ENCODE peak calls at places on chromosome 21, in six cellular contexts. One of them, this sample, is unnamed.

GRCh38 chr21:31518580-31518979 is 140.9 kb upstream of the SOD1 start:
- DNase-seq in cardiac fibroblast: no peak
- DNase-seq in ascending aorta: no peak
- DNase-seq in CD4-positive, alpha-beta T cell: no peak
- DNase-seq in foreskin fibroblast: no peak
- DNase-seq in GM06990: no peak
- DNase-seq in this sample: no peak

GRCh38 chr21:21740207-21740606 is 742.0 kb downstream of the NCAM2 start:
- DNase-seq in cardiac fibroblast: no peak
- DNase-seq in ascending aorta: no peak
- DNase-seq in CD4-positive, alpha-beta T cell: no peak
- DNase-seq in foreskin fibroblast: no peak
- DNase-seq in GM06990: no peak
- DNase-seq in this sample: no peak

GRCh38 chr21:43284238-43284637 is 115.4 kb downstream of the CRYAA start:
- DNase-seq in cardiac fibroblast: no peak
- DNase-seq in ascending aorta: no peak
- DNase-seq in CD4-positive, alpha-beta T cell: no peak
- DNase-seq in foreskin fibroblast: no peak
- DNase-seq in GM06990: no peak
- DNase-seq in this sample: no peak

GRCh38 chr21:44972821-44973220 is 33.0 kb downstream of the SLX9 start:
- DNase-seq in cardiac fibroblast: peak; percentile 26
- DNase-seq in ascending aorta: no peak
- DNase-seq in CD4-positive, alpha-beta T cell: no peak
- DNase-seq in foreskin fibroblast: peak; percentile 28
- DNase-seq in GM06990: no peak
- DNase-seq in this sample: no peak

GRCh38 chr21:42155045-42155855 is 63.7 kb upstream of the ABCG1 start:
- DNase-seq in cardiac fibroblast: no peak
- DNase-seq in ascending aorta: no peak
- DNase-seq in CD4-positive, alpha-beta T cell: no peak
- DNase-seq in foreskin fibroblast: no peak
- DNase-seq in GM06990: no peak
- DNase-seq in this sample: no peak

GRCh38 chr21:42411197-42411869 is 7.6 kb downstream of the UBASH3A start:
- DNase-seq in cardiac fibroblast: no peak
- DNase-seq in ascending aorta: no peak
- DNase-seq in CD4-positive, alpha-beta T cell: no peak
- DNase-seq in foreskin fibroblast: no peak
- DNase-seq in GM06990: no peak
- DNase-seq in this sample: no peak

GRCh38 chr21:31929548-31929947 is 56.7 kb downstream of the HUNK start:
- DNase-seq in cardiac fibroblast: no peak
- DNase-seq in ascending aorta: no peak
- DNase-seq in CD4-positive, alpha-beta T cell: no peak
- DNase-seq in foreskin fibroblast: no peak
- DNase-seq in GM06990: no peak
- DNase-seq in this sample: no peak

GRCh38 chr21:34782666-34783365 is 114.0 kb downstream of the CLIC6 start:
- DNase-seq in cardiac fibroblast: no peak
- DNase-seq in ascending aorta: no peak
- DNase-seq in CD4-positive, alpha-beta T cell: no peak
- DNase-seq in foreskin fibroblast: no peak
- DNase-seq in GM06990: no peak
- DNase-seq in this sample: no peak

GRCh38 chr21:44581158-44581557 is 754 bp upstream of the KRTAP10-5 start:
- DNase-seq in cardiac fibroblast: no peak
- DNase-seq in ascending aorta: no peak
- DNase-seq in CD4-positive, alpha-beta T cell: no peak
- DNase-seq in foreskin fibroblast: no peak
- DNase-seq in GM06990: no peak
- DNase-seq in this sample: no peak

DNA sequence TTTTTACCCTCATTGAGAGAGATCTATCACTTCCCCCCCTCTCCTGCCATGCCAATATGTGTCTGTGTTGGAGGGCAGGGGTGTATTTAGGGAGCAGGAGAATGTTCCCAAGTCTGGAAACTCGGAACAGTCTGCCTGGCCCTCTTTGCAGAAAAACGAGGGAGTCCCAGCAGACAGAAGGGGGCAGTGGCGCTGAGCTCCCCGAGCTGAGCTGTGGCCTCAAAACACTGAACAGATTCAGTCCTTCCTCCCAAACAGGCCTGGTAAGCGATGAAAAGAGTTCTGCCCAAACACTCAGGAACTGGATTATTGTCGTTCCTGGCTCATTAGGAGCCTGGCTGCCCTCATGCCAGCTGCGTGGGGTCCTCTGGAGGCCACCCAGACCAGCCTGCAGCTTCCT is 981 bp downstream of the CLDN14 start:
- DNase-seq in cardiac fibroblast: peak; percentile 43
- DNase-seq in ascending aorta: no peak
- DNase-seq in CD4-positive, alpha-beta T cell: no peak
- DNase-seq in foreskin fibroblast: peak; percentile 21
- DNase-seq in GM06990: no peak
- DNase-seq in this sample: no peak
- TF ChIP-seq CTCF in cardiac fibroblast: peak; percentile 36
- TF ChIP-seq CTCF in ascending aorta: no peak
- TF ChIP-seq CTCF in CD4-positive, alpha-beta T cell: no peak
- TF ChIP-seq CTCF in foreskin fibroblast: peak; percentile 38
- TF ChIP-seq CTCF in GM06990: peak; percentile 46
- TF ChIP-seq CTCF in this sample: no peak

GRCh38 chr21:40841524-40842196 is 5.3 kb downstream of the DSCAM start:
- DNase-seq in cardiac fibroblast: no peak
- DNase-seq in ascending aorta: no peak
- DNase-seq in CD4-positive, alpha-beta T cell: no peak
- DNase-seq in foreskin fibroblast: peak; percentile 3
- DNase-seq in GM06990: no peak
- DNase-seq in this sample: no peak

GRCh38 chr21:40839551-40839950 is 7.4 kb downstream of the DSCAM start:
- DNase-seq in cardiac fibroblast: no peak
- DNase-seq in ascending aorta: no peak
- DNase-seq in CD4-positive, alpha-beta T cell: no peak
- DNase-seq in foreskin fibroblast: no peak
- DNase-seq in GM06990: no peak
- DNase-seq in this sample: no peak

GRCh38 chr21:40840441-40840840 is 6.5 kb downstream of the DSCAM start:
- DNase-seq in cardiac fibroblast: no peak
- DNase-seq in ascending aorta: no peak
- DNase-seq in CD4-positive, alpha-beta T cell: no peak
- DNase-seq in foreskin fibroblast: no peak
- DNase-seq in GM06990: no peak
- DNase-seq in this sample: no peak

GRCh38 chr21:40844935-40845334 is 2.0 kb downstream of the DSCAM start:
- DNase-seq in cardiac fibroblast: no peak
- DNase-seq in ascending aorta: no peak
- DNase-seq in CD4-positive, alpha-beta T cell: no peak
- DNase-seq in foreskin fibroblast: no peak
- DNase-seq in GM06990: no peak
- DNase-seq in this sample: no peak

GRCh38 chr21:40842197-40842552 is 4.8 kb downstream of the DSCAM start:
- DNase-seq in cardiac fibroblast: no peak
- DNase-seq in ascending aorta: no peak
- DNase-seq in CD4-positive, alpha-beta T cell: no peak
- DNase-seq in foreskin fibroblast: no peak
- DNase-seq in GM06990: no peak
- DNase-seq in this sample: no peak
- TF ChIP-seq CTCF in cardiac fibroblast: no peak
- TF ChIP-seq CTCF in ascending aorta: no peak
- TF ChIP-seq CTCF in CD4-positive, alpha-beta T cell: no peak
- TF ChIP-seq CTCF in foreskin fibroblast: no peak
- TF ChIP-seq CTCF in GM06990: no peak
- TF ChIP-seq CTCF in this sample: no peak

DNA sequence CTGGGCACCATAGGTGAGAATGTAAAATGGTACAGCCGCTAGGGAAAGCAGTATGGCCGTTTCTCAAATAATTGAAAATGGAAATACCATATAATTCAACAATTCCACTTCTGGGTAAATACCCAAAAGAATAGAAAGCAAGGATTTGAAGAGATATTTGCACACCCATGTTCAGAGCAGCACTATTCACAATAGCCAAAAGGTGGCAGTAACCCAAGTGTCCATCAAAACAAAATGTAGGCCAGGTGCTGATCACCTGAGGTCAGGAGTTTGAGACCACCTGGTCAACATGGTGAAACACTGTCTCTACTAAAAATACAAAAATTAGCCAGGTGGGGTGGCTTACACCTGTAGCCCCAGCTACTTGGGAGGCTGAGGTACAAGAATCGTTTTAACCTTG is 62.1 kb downstream of the OLIG1 start:
- DNase-seq in cardiac fibroblast: no peak
- DNase-seq in ascending aorta: no peak
- DNase-seq in CD4-positive, alpha-beta T cell: no peak
- DNase-seq in foreskin fibroblast: no peak
- DNase-seq in GM06990: no peak
- DNase-seq in this sample: no peak
- TF ChIP-seq CTCF in cardiac fibroblast: peak; percentile 22
- TF ChIP-seq CTCF in ascending aorta: no peak
- TF ChIP-seq CTCF in CD4-positive, alpha-beta T cell: peak; percentile 45
- TF ChIP-seq CTCF in foreskin fibroblast: no peak
- TF ChIP-seq CTCF in GM06990: peak; percentile 44
- TF ChIP-seq CTCF in this sample: peak; percentile 9

GRCh38 chr21:45972353-45972715 is 9.2 kb upstream of the COL6A1 start:
- DNase-seq in cardiac fibroblast: peak; percentile 41
- DNase-seq in ascending aorta: no peak
- DNase-seq in CD4-positive, alpha-beta T cell: no peak
- DNase-seq in foreskin fibroblast: peak; percentile 58
- DNase-seq in GM06990: no peak
- DNase-seq in this sample: no peak

GRCh38 chr21:45975017-45975595 is 6.5 kb upstream of the COL6A1 start:
- DNase-seq in cardiac fibroblast: peak; percentile 48
- DNase-seq in ascending aorta: no peak
- DNase-seq in CD4-positive, alpha-beta T cell: no peak
- DNase-seq in foreskin fibroblast: peak; percentile 58
- DNase-seq in GM06990: no peak
- DNase-seq in this sample: no peak

GRCh38 chr21:45973475-45974072 is 8.0 kb upstream of the COL6A1 start:
- DNase-seq in cardiac fibroblast: peak; percentile 90
- DNase-seq in ascending aorta: no peak
- DNase-seq in CD4-positive, alpha-beta T cell: peak; percentile 72
- DNase-seq in foreskin fibroblast: peak; percentile 95
- DNase-seq in GM06990: peak; percentile 70
- DNase-seq in this sample: peak; percentile 84

GRCh38 chr21:45972716-45973474 is 8.7 kb upstream of the COL6A1 start:
- DNase-seq in cardiac fibroblast: peak; percentile 93
- DNase-seq in ascending aorta: no peak
- DNase-seq in CD4-positive, alpha-beta T cell: no peak
- DNase-seq in foreskin fibroblast: peak; percentile 97
- DNase-seq in GM06990: no peak
- DNase-seq in this sample: no peak

DNA sequence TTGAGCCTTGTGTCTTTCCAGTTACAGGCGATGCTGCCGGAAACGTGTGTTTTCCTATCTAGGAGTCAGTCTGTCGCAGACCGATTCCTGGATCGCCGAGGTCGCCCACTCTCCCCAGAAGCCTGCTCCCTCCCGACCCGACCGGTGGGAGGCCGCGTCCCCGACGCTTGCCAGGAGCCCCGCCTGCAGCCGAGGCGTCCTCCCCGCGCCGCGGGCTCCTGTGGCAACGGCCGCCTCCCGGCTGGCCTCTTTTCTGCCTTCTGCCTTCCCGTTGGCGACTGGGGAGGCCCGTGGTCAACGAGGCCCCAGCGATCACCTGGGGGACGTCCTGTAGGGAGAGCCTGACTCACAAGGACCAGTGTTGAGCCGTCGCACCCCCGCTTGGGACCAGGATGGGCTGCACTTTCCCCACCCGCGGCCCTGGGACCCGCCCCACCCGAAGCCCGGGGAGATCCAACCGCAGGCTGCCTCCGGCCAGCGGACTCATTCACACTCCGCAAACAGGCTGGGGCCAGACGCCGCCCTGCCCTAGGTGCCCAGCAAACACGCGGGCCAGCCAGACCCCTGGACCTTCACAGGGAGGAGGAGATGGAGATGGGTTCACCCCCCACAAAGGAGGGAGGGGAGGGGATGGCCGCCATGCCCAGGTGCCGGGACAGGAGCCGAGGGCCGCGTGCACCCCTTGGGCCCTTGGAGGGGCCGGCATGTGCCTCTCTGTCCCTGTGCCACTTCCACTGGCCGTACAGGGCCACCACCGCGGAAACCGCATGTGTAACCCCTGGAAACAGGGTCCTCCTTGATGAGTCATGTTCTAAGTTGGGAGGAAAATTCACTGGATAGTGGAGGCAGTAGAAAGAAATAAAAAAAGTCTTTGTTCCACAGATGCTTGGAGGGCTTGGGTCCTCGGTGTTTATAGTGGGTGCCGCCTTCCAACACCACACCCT is 7.2 kb upstream of the COL6A1 start:
- DNase-seq in cardiac fibroblast: peak; percentile 75
- DNase-seq in ascending aorta: no peak
- DNase-seq in CD4-positive, alpha-beta T cell: peak; percentile 11
- DNase-seq in foreskin fibroblast: peak; percentile 90
- DNase-seq in GM06990: no peak
- DNase-seq in this sample: no peak
- TF ChIP-seq CTCF in cardiac fibroblast: no peak
- TF ChIP-seq CTCF in ascending aorta: no peak
- TF ChIP-seq CTCF in CD4-positive, alpha-beta T cell: no peak
- TF ChIP-seq CTCF in foreskin fibroblast: no peak
- TF ChIP-seq CTCF in GM06990: no peak
- TF ChIP-seq CTCF in this sample: no peak

GRCh38 chr21:32994305-32994704 is 31.4 kb upstream of the OLIG2 start:
- DNase-seq in cardiac fibroblast: peak; percentile 53
- DNase-seq in ascending aorta: no peak
- DNase-seq in CD4-positive, alpha-beta T cell: no peak
- DNase-seq in foreskin fibroblast: peak; percentile 57
- DNase-seq in GM06990: no peak
- DNase-seq in this sample: no peak
- TF ChIP-seq CTCF in cardiac fibroblast: peak; percentile 53
- TF ChIP-seq CTCF in ascending aorta: no peak
- TF ChIP-seq CTCF in CD4-positive, alpha-beta T cell: peak; percentile 56
- TF ChIP-seq CTCF in foreskin fibroblast: peak; percentile 41
- TF ChIP-seq CTCF in GM06990: peak; percentile 44
- TF ChIP-seq CTCF in this sample: peak; percentile 11

GRCh38 chr21:29812947-29813346 is 126.8 kb downstream of the GRIK1 start:
- DNase-seq in cardiac fibroblast: no peak
- DNase-seq in ascending aorta: no peak
- DNase-seq in CD4-positive, alpha-beta T cell: no peak
- DNase-seq in foreskin fibroblast: no peak
- DNase-seq in GM06990: no peak
- DNase-seq in this sample: no peak
- TF ChIP-seq CTCF in cardiac fibroblast: no peak
- TF ChIP-seq CTCF in ascending aorta: no peak
- TF ChIP-seq CTCF in CD4-positive, alpha-beta T cell: no peak
- TF ChIP-seq CTCF in foreskin fibroblast: no peak
- TF ChIP-seq CTCF in GM06990: no peak
- TF ChIP-seq CTCF in this sample: no peak

DNA sequence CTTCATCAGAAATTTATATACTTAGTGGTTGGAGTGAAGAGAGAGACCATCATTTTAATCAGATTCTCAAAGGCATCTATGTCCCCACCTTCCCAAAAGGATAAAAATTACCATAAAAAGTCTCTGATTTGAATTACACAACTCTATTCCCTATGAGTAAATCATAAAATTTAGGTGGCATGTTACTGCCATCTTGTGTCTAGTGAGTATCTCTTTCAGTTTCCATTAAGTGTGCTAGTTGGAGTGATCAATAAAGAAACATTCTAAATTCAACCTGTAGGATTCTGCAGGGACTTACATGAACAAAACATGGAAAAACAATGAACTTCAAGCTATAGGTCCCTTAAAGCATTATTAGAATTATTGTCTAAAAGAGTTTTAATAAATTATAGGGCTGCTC is 655.4 kb downstream of the LTN1 start:
- DNase-seq in cardiac fibroblast: peak; percentile 82
- DNase-seq in ascending aorta: no peak
- DNase-seq in CD4-positive, alpha-beta T cell: no peak
- DNase-seq in foreskin fibroblast: peak; percentile 79
- DNase-seq in GM06990: no peak
- DNase-seq in this sample: no peak
- TF ChIP-seq CTCF in cardiac fibroblast: peak; percentile 44
- TF ChIP-seq CTCF in ascending aorta: peak; percentile 20
- TF ChIP-seq CTCF in CD4-positive, alpha-beta T cell: no peak
- TF ChIP-seq CTCF in foreskin fibroblast: peak; percentile 9
- TF ChIP-seq CTCF in GM06990: no peak
- TF ChIP-seq CTCF in this sample: no peak

This sample was measured in GM10248.